ENCODE peak calls at places on chromosome 18, in ten cellular contexts. Z is AG09319; H is epithelial cell of esophagus; A is IMR-90; U is type B pancreatic cell; S is HFFc6; Q is K562; O is left lung; J is choroid plexus epithelial cell; V is CD4-positive, alpha-beta T cell. N is an unnamed sample.

GRCh38 chr18:51236225-51236624 is 38.7 kb upstream of the MEX3C start:
- DNase-seq in Z (no peak), H (peak), A (peak), U (no peak), S (peak), Q (peak), O (no peak), J (peak), V (no peak), N (no peak)

GRCh38 chr18:49778826-49779465 is 34.4 kb downstream of the ACAA2 start:
- DNase-seq in Z (no peak), H (peak), A (no peak), U (no peak), S (no peak), Q (no peak), O (no peak), J (peak), V (no peak), N (no peak)

GRCh38 chr18:23049698-23050373 is 85.4 kb upstream of the CABLES1 start:
- DNase-seq in Z (no peak), H (no peak), A (no peak), U (no peak), S (peak), Q (no peak), O (no peak), J (no peak), V (no peak), N (no peak)

GRCh38 chr18:9987355-9987754 is 73.5 kb downstream of the VAPA start:
- DNase-seq in Z (no peak), H (no peak), A (no peak), U (no peak), S (no peak), Q (no peak), O (no peak), J (no peak), V (no peak), N (no peak)

GRCh38 chr18:45291616-45292612 is 323.4 kb upstream of the SLC14A2 start:
- DNase-seq in Z (no peak), H (peak), A (no peak), U (no peak), S (no peak), Q (no peak), O (no peak), J (peak), V (no peak), N (no peak)

GRCh38 chr18:63322246-63322645 is 2.7 kb upstream of the BCL2 start:
- DNase-seq in Z (no peak), H (no peak), A (no peak), U (no peak), S (no peak), Q (no peak), O (no peak), J (no peak), V (no peak), N (no peak)

GRCh38 chr18:39742015-39742466 is 2176.4 kb upstream of the CELF4 start:
- DNase-seq in Z (no peak), H (peak), A (peak), U (no peak), S (no peak), Q (no peak), O (no peak), J (no peak), V (no peak), N (no peak)

GRCh38 chr18:10536270-10536669 is 10.4 kb downstream of the NAPG start:
- DNase-seq in Z (no peak), H (peak), A (peak), U (no peak), S (no peak), Q (no peak), O (no peak), J (no peak), V (no peak), N (no peak)

GRCh38 chr18:74492259-74492658 is 3.9 kb upstream of the CNDP2 start:
- DNase-seq in Z (no peak), H (no peak), A (no peak), U (peak), S (no peak), Q (no peak), O (no peak), J (no peak), V (no peak), N (no peak)

GRCh38 chr18:61459896-61460295 is 126.7 kb downstream of the CDH20 start:
- DNase-seq in Z (peak), H (no peak), A (no peak), U (no peak), S (no peak), Q (no peak), O (no peak), J (no peak), V (no peak), N (no peak)

GRCh38 chr18:49227456-49227855 is 233.0 kb downstream of the DYM start:
- DNase-seq in Z (no peak), H (peak), A (no peak), U (no peak), S (no peak), Q (no peak), O (no peak), J (no peak), V (no peak), N (no peak)

GRCh38 chr18:477565-477964 is 22.9 kb downstream of the COLEC12 start:
- DNase-seq in Z (no peak), H (peak), A (no peak), U (no peak), S (no peak), Q (peak), O (no peak), J (no peak), V (no peak), N (no peak)

GRCh38 chr18:73462092-73462491 is 594.3 kb upstream of the NETO1 start:
- DNase-seq in Z (peak), H (peak), A (peak), U (no peak), S (peak), Q (no peak), O (no peak), J (peak), V (no peak), N (no peak)

GRCh38 chr18:58979615-58980014 is 114.9 kb downstream of the ZNF532 start:
- DNase-seq in Z (no peak), H (no peak), A (no peak), U (no peak), S (no peak), Q (no peak), O (no peak), J (no peak), V (no peak), N (peak)

GRCh38 chr18:5155180-5155906 is 41.7 kb downstream of the AKAIN1 start:
- DNase-seq in Z (no peak), H (no peak), A (no peak), U (no peak), S (no peak), Q (no peak), O (no peak), J (no peak), V (no peak), N (no peak)

GRCh38 chr18:44880170-44880569 is 199.5 kb downstream of the SETBP1 start:
- DNase-seq in Z (no peak), H (no peak), A (no peak), U (no peak), S (no peak), Q (no peak), O (no peak), J (no peak), V (no peak), N (no peak)

GRCh38 chr18:78559584-78559983 is 420.0 kb upstream of the SALL3 start:
- DNase-seq in Z (no peak), H (no peak), A (no peak), U (no peak), S (no peak), Q (no peak), O (no peak), J (no peak), V (no peak), N (no peak)

GRCh38 chr18:11728247-11728646 is 39.2 kb downstream of the GNAL start:
- DNase-seq in Z (no peak), H (peak), A (no peak), U (no peak), S (no peak), Q (no peak), O (no peak), J (peak), V (no peak), N (no peak)

GRCh38 chr18:62717850-62718229 is 2.5 kb downstream of the PHLPP1 start:
- DNase-seq in Z (no peak), H (peak), A (peak), U (no peak), S (no peak), Q (no peak), O (no peak), J (peak), V (no peak), N (no peak)

GRCh38 chr18:7417742-7418141 is 149.4 kb upstream of the PTPRM start:
- DNase-seq in Z (no peak), H (peak), A (no peak), U (no peak), S (peak), Q (no peak), O (no peak), J (peak), V (no peak), N (no peak)

GRCh38 chr18:3093624-3094354 is 80.8 kb upstream of the LPIN2 start:
- DNase-seq in Z (no peak), H (no peak), A (no peak), U (no peak), S (no peak), Q (no peak), O (no peak), J (no peak), V (no peak), N (no peak)

GRCh38 chr18:32889620-32890593 is 117.1 kb upstream of the KLHL14 start:
- DNase-seq in Z (no peak), H (no peak), A (no peak), U (no peak), S (no peak), Q (no peak), O (no peak), J (no peak), V (no peak), N (no peak)

DNA sequence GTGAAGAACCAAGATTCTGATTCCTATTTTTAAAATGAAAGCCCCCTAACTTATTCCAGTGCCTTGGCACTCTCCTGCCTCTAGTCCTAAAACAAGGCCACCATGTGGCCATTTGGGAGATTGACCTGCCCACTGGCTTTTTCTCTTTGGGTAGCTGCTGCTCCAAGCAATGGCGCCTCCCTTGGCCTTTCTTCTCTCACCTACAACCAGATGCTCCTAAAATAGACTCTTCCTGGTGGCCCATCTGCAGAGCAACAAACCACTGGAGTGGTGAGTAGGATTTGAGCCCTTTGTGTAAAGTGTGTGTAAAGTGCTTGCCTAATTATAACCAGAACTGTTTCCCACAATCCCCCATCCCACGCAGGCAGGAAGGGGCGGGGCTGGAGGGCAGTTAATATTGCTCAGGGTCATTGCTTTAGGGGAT is 114.2 kb downstream of the FHOD3 start:
- DNase-seq in Z (no peak), H (peak), A (peak), U (no peak), S (peak), Q (peak), O (no peak), J (peak), V (no peak), N (no peak)
- TF ChIP-seq CTCF in Z (peak), H (peak), A (peak), U (peak), S (peak), Q (peak), O (no peak), J (peak), V (no peak), N (no peak)

GRCh38 chr18:37476182-37476581 is 89.4 kb downstream of the CELF4 start:
- DNase-seq in Z (no peak), H (peak), A (peak), U (no peak), S (peak), Q (peak), O (no peak), J (peak), V (no peak), N (peak)
- TF ChIP-seq CTCF in Z (peak), H (peak), A (peak), U (peak), S (peak), Q (peak), O (peak), J (peak), V (no peak), N (peak)

GRCh38 chr18:79680100-79680879 is 687 bp downstream of the CTDP1 start:
- DNase-seq in Z (no peak), H (peak), A (peak), U (no peak), S (peak), Q (peak), O (no peak), J (peak), V (peak), N (peak)
- TF ChIP-seq CTCF in Z (no peak), H (no peak), A (peak), U (peak), S (peak), Q (peak), O (no peak), J (peak), V (no peak), N (no peak)

GRCh38 chr18:46393230-46393629 is 263.8 kb downstream of the LOXHD1 start:
- DNase-seq in Z (no peak), H (no peak), A (no peak), U (no peak), S (no peak), Q (peak), O (no peak), J (peak), V (no peak), N (no peak)
- TF ChIP-seq CTCF in Z (no peak), H (no peak), A (no peak), U (peak), S (peak), Q (peak), O (no peak), J (peak), V (no peak), N (no peak)

GRCh38 chr18:27824841-27825720 is 351.8 kb downstream of the CDH2 start:
- DNase-seq in Z (no peak), H (no peak), A (no peak), U (no peak), S (no peak), Q (no peak), O (no peak), J (no peak), V (no peak), N (no peak)

GRCh38 chr18:27825735-27826477 is 351.0 kb downstream of the CDH2 start:
- DNase-seq in Z (no peak), H (no peak), A (no peak), U (no peak), S (no peak), Q (no peak), O (no peak), J (no peak), V (no peak), N (no peak)

GRCh38 chr18:27823053-27823452 is 353.9 kb downstream of the CDH2 start:
- DNase-seq in Z (no peak), H (no peak), A (no peak), U (no peak), S (no peak), Q (no peak), O (no peak), J (no peak), V (no peak), N (no peak)

GRCh38 chr18:27824275-27824674 is 352.7 kb downstream of the CDH2 start:
- DNase-seq in Z (no peak), H (no peak), A (no peak), U (no peak), S (no peak), Q (no peak), O (no peak), J (no peak), V (no peak), N (no peak)
- TF ChIP-seq CTCF in Z (no peak), H (no peak), A (no peak), U (no peak), S (no peak), Q (no peak), O (no peak), J (no peak), V (no peak), N (no peak)

GRCh38 chr18:65439184-65439583 is 311.6 kb upstream of the CDH7 start:
- DNase-seq in Z (no peak), H (no peak), A (no peak), U (no peak), S (no peak), Q (no peak), O (no peak), J (peak), V (no peak), N (no peak)
- TF ChIP-seq CTCF in Z (no peak), H (no peak), A (no peak), U (peak), S (peak), Q (no peak), O (no peak), J (no peak), V (no peak), N (no peak)